ENCODE peak calls at places on chromosomes 1 and 21, in four cellular contexts. B is Panc1; Z is CD8-positive, alpha-beta memory T cell; S is mesendoderm. O is an unnamed sample. For H3K4me1, the result is how much of the 10 kb centered on the place peaks cover.

GRCh38 chr1:89363196-89363595 is 663 bp upstream of the GBP6 start:
- DNase-seq in B (no peak), Z (no peak), S (no peak), O (no peak)

GRCh38 chr1:159591981-159592380 is 4.4 kb downstream of the APCS start:
- DNase-seq in B (no peak), Z (no peak), S (no peak), O (no peak)

GRCh38 chr1:228060458-228061190 is 21.9 kb upstream of the ARF1 start:
- DNase-seq in B (no peak), Z (no peak), S (peak), O (no peak)

GRCh38 chr21:32529679-32530078 is 55.6 kb downstream of the TCP10L start:
- DNase-seq in B (no peak), Z (no peak), S (no peak), O (no peak)

GRCh38 chr1:192225713-192226112 is 67.5 kb downstream of the RGS18 start:
- DNase-seq in B (no peak), Z (no peak), S (no peak), O (no peak)

GRCh38 chr1:94025383-94026340 is 95.3 kb downstream of the ABCA4 start:
- DNase-seq in B (peak), Z (no peak), S (peak), O (no peak)

GRCh38 chr1:175116903-175117302 is 49.3 kb downstream of the TNN start:
- DNase-seq in B (no peak), Z (no peak), S (no peak), O (peak)

GRCh38 chr21:26032263-26032662 is 138.3 kb downstream of the APP start:
- DNase-seq in B (no peak), Z (no peak), S (no peak), O (no peak)

GRCh38 chr1:21517161-21517589 is 8.0 kb downstream of the ALPL start:
- DNase-seq in B (no peak), Z (no peak), S (no peak), O (no peak)

GRCh38 chr1:168691541-168691940 is 37.5 kb downstream of the DPT start:
- DNase-seq in B (no peak), Z (no peak), S (no peak), O (no peak)

GRCh38 chr21:37511848-37512247 is 145.3 kb downstream of the DYRK1A start:
- DNase-seq in B (no peak), Z (no peak), S (no peak), O (no peak)

GRCh38 chr1:154807048-154807591 is 63.0 kb downstream of the KCNN3 start:
- DNase-seq in B (no peak), Z (no peak), S (no peak), O (no peak)

GRCh38 chr1:236516929-236517704 is 6.7 kb upstream of the LGALS8 start:
- DNase-seq in B (no peak), Z (peak), S (no peak), O (no peak)

GRCh38 chr1:35192853-35193664 is at the start of gene SFPQ:
- DNase-seq in B (peak), Z (peak), S (peak), O (peak)

DNA sequence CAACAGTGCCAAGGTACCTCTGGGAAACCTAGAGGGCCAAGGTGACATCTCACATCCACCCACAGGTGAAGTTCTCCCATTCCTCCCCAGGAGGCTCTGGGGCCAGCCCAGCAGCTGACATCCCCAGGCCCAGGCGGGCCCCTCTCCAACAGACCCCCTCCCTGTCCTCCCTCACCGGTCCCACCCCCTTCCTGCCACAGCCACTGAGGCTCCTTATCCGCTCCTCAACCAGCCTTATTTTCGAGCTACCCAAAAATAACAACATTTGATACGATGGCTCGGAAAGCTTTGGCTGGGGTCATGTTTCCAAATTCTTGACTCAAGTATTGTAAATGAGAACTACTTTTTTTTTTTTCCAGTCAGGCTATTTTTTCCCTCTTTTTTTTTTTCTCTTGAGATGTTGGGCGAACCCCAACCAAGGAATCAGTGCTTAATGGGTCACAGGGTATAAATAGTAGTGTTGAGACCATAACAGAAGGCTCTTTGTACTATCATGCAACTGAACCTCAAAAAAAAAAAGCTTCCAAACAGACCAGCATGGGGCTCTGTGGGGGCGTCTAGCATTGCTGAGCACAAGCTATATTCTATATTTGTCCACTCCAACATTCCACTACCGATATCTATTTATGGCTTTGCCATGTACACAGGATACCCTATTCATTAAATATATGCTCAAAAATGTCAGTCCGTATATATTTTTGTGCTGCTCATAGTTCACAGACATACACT is 27.2 kb downstream of the IRF2BP2 start:
- DNase-seq in B (no peak), Z (no peak), S (no peak), O (peak)
- H3K27ac ChIP-seq in B (no peak), Z (peak), S (no peak), O (peak)

DNA sequence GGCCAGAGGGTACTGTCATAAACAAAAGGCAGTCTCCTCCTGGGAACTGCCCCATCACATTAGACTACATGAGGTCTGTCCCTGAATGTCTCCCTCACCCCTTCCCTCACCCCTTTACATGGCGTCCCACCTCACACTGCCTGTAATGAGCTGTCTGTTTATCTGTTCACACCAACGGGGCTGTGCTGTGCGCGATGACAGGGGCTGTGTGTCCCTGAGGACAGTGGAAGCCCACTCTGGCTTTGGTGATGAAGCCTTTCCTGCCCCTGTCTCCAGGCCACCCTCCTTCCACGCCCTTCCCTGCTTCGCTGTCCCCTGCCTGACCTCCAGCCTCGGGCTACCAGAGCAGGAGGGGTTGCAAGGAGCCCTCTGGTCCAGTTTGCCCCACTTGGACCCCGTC is 22.7 kb downstream of the RHBG start:
- DNase-seq in B (no peak), Z (no peak), S (no peak), O (no peak)
- H3K4me1 ChIP-seq in B (under half), Z (under half), S (under half), O (under half)

GRCh38 chr1:173888749-173889148 is 20.6 kb downstream of the ZBTB37 start:
- DNase-seq in B (no peak), Z (no peak), S (no peak), O (no peak)

GRCh38 chr1:173886746-173887611 is 18.8 kb downstream of the ZBTB37 start:
- DNase-seq in B (no peak), Z (no peak), S (no peak), O (no peak)

GRCh38 chr1:173887627-173888026 is 19.4 kb downstream of the ZBTB37 start:
- DNase-seq in B (no peak), Z (no peak), S (no peak), O (no peak)

GRCh38 chr1:173894189-173894588 is 22.9 kb downstream of the SERPINC1 start:
- DNase-seq in B (no peak), Z (no peak), S (no peak), O (no peak)

GRCh38 chr1:173889885-173890284 is 21.7 kb downstream of the ZBTB37 start:
- DNase-seq in B (no peak), Z (no peak), S (no peak), O (no peak)
- H3K27ac ChIP-seq in B (no peak), Z (no peak), S (no peak), O (no peak)

DNA sequence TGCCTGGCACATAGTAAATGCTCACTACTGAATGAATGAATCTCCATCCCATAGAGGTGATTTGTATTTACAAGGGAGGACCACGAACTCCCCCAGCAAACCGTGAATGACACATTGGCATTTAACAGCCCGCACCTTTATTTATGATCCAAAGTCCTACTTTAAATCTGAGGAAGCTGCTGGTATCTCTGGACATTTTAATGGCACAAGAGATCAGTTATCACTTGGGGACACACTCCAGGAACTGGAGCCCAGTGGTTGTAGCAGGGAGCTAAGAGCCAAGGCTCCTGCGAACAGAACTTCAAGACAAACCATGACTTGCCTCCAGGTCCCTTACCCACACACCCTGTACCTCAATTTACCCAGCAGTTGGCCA is 1.2 kb downstream of the CTNNBIP1 start:
- DNase-seq in B (no peak), Z (no peak), S (no peak), O (no peak)
- H3K4me1 ChIP-seq in B (under half), Z (under half), S (under half), O (under half)

GRCh38 chr1:54816951-54817350 is 15.8 kb upstream of the TTC22 start:
- DNase-seq in B (no peak), Z (no peak), S (no peak), O (no peak)
- H3K27ac ChIP-seq in B (no peak), Z (no peak), S (no peak), O (no peak)